ENCODE peak calls at places on chromosome 10, in six cellular contexts. One of them, this sample, is unnamed.

GRCh38 chr10:89053555-89053954 is 63.0 kb downstream of the FAS start:
- DNase-seq in dorsolateral prefrontal cortex: no peak
- DNase-seq in GM10248: no peak
- DNase-seq in SK-N-SH: no peak
- DNase-seq in B cell: no peak
- DNase-seq in astrocyte of the spinal cord: no peak
- DNase-seq in this sample: no peak

GRCh38 chr10:121831777-121832176 is 96.1 kb downstream of the ATE1 start:
- DNase-seq in GM10248: no peak
- DNase-seq in B cell: no peak
- DNase-seq in SK-N-SH: no peak
- DNase-seq in astrocyte of the spinal cord: no peak
- DNase-seq in dorsolateral prefrontal cortex: no peak
- DNase-seq in this sample: no peak

GRCh38 chr10:11270135-11270857 is 252.6 kb downstream of the CELF2 start:
- DNase-seq in dorsolateral prefrontal cortex: peak
- DNase-seq in B cell: peak
- DNase-seq in astrocyte of the spinal cord: peak
- DNase-seq in SK-N-SH: peak
- DNase-seq in GM10248: peak
- DNase-seq in this sample: peak

GRCh38 chr10:72913287-72913686 is 19.7 kb downstream of the OIT3 start:
- DNase-seq in SK-N-SH: no peak
- DNase-seq in B cell: no peak
- DNase-seq in dorsolateral prefrontal cortex: no peak
- DNase-seq in GM10248: no peak
- DNase-seq in astrocyte of the spinal cord: no peak
- DNase-seq in this sample: no peak

GRCh38 chr10:6044651-6045599 is 17.2 kb downstream of the IL2RA start:
- DNase-seq in dorsolateral prefrontal cortex: no peak
- DNase-seq in astrocyte of the spinal cord: no peak
- DNase-seq in SK-N-SH: no peak
- DNase-seq in GM10248: peak
- DNase-seq in B cell: peak
- DNase-seq in this sample: no peak

GRCh38 chr10:95517536-95518454 is 43.4 kb downstream of the SORBS1 start:
- DNase-seq in B cell: no peak
- DNase-seq in dorsolateral prefrontal cortex: no peak
- DNase-seq in GM10248: no peak
- DNase-seq in SK-N-SH: no peak
- DNase-seq in astrocyte of the spinal cord: peak
- DNase-seq in this sample: no peak

GRCh38 chr10:35063837-35064454 is 26.2 kb downstream of the CUL2 start:
- DNase-seq in GM10248: no peak
- DNase-seq in B cell: no peak
- DNase-seq in SK-N-SH: no peak
- DNase-seq in astrocyte of the spinal cord: no peak
- DNase-seq in dorsolateral prefrontal cortex: no peak
- DNase-seq in this sample: no peak

GRCh38 chr10:87861034-87861433 is 2.3 kb downstream of the KLLN start:
- DNase-seq in B cell: peak
- DNase-seq in SK-N-SH: no peak
- DNase-seq in GM10248: no peak
- DNase-seq in dorsolateral prefrontal cortex: no peak
- DNase-seq in astrocyte of the spinal cord: no peak
- DNase-seq in this sample: no peak

GRCh38 chr10:75400163-75400768 is 1.3 kb downstream of the ZNF503 start:
- DNase-seq in GM10248: peak
- DNase-seq in B cell: peak
- DNase-seq in SK-N-SH: peak
- DNase-seq in dorsolateral prefrontal cortex: no peak
- DNase-seq in astrocyte of the spinal cord: no peak
- DNase-seq in this sample: no peak

GRCh38 chr10:96266118-96266770 is 5.1 kb downstream of the BLNK start:
- DNase-seq in SK-N-SH: no peak
- DNase-seq in dorsolateral prefrontal cortex: no peak
- DNase-seq in GM10248: no peak
- DNase-seq in B cell: no peak
- DNase-seq in astrocyte of the spinal cord: no peak
- DNase-seq in this sample: no peak

GRCh38 chr10:17026686-17027485 is 102.7 kb downstream of the CUBN start:
- DNase-seq in dorsolateral prefrontal cortex: no peak
- DNase-seq in SK-N-SH: no peak
- DNase-seq in astrocyte of the spinal cord: peak
- DNase-seq in B cell: no peak
- DNase-seq in GM10248: no peak
- DNase-seq in this sample: no peak

GRCh38 chr10:100740476-100741341 is 4.7 kb upstream of the PAX2 start:
- DNase-seq in SK-N-SH: no peak
- DNase-seq in B cell: no peak
- DNase-seq in dorsolateral prefrontal cortex: no peak
- DNase-seq in astrocyte of the spinal cord: no peak
- DNase-seq in GM10248: no peak
- DNase-seq in this sample: no peak

GRCh38 chr10:100043344-100043743 is 33.6 kb upstream of the DNMBP start:
- DNase-seq in SK-N-SH: no peak
- DNase-seq in astrocyte of the spinal cord: no peak
- DNase-seq in dorsolateral prefrontal cortex: no peak
- DNase-seq in GM10248: no peak
- DNase-seq in B cell: no peak
- DNase-seq in this sample: no peak

GRCh38 chr10:115163129-115163528 is 70.0 kb downstream of the ATRNL1 start:
- DNase-seq in GM10248: no peak
- DNase-seq in SK-N-SH: no peak
- DNase-seq in B cell: no peak
- DNase-seq in dorsolateral prefrontal cortex: no peak
- DNase-seq in astrocyte of the spinal cord: no peak
- DNase-seq in this sample: no peak

GRCh38 chr10:248307-248706 is 113.1 kb downstream of the ZMYND11 start:
- DNase-seq in B cell: no peak
- DNase-seq in astrocyte of the spinal cord: peak
- DNase-seq in GM10248: no peak
- DNase-seq in SK-N-SH: no peak
- DNase-seq in dorsolateral prefrontal cortex: no peak
- DNase-seq in this sample: no peak

GRCh38 chr10:15244635-15245197 is 76.2 kb upstream of the NMT2 start:
- DNase-seq in GM10248: no peak
- DNase-seq in astrocyte of the spinal cord: no peak
- DNase-seq in SK-N-SH: no peak
- DNase-seq in dorsolateral prefrontal cortex: no peak
- DNase-seq in B cell: no peak
- DNase-seq in this sample: no peak

GRCh38 chr10:3886191-3886590 is 101.2 kb upstream of the KLF6 start:
- DNase-seq in dorsolateral prefrontal cortex: no peak
- DNase-seq in GM10248: no peak
- DNase-seq in astrocyte of the spinal cord: peak
- DNase-seq in B cell: no peak
- DNase-seq in SK-N-SH: peak
- DNase-seq in this sample: peak

GRCh38 chr10:86681047-86681446 is 12.7 kb downstream of the LDB3 start:
- DNase-seq in dorsolateral prefrontal cortex: no peak
- DNase-seq in SK-N-SH: peak
- DNase-seq in B cell: no peak
- DNase-seq in astrocyte of the spinal cord: no peak
- DNase-seq in GM10248: no peak
- DNase-seq in this sample: no peak

GRCh38 chr10:56698506-56698905 is 337.4 kb upstream of the ZWINT start:
- DNase-seq in B cell: no peak
- DNase-seq in SK-N-SH: no peak
- DNase-seq in astrocyte of the spinal cord: no peak
- DNase-seq in dorsolateral prefrontal cortex: no peak
- DNase-seq in GM10248: no peak
- DNase-seq in this sample: no peak

GRCh38 chr10:488933-489215 is 200.6 kb downstream of the DIP2C start:
- DNase-seq in dorsolateral prefrontal cortex: no peak
- DNase-seq in GM10248: no peak
- DNase-seq in astrocyte of the spinal cord: no peak
- DNase-seq in B cell: no peak
- DNase-seq in SK-N-SH: no peak
- DNase-seq in this sample: no peak

GRCh38 chr10:97644961-97645360 is 4.5 kb downstream of the PI4K2A start:
- DNase-seq in GM10248: no peak
- DNase-seq in dorsolateral prefrontal cortex: no peak
- DNase-seq in SK-N-SH: no peak
- DNase-seq in astrocyte of the spinal cord: no peak
- DNase-seq in B cell: no peak
- DNase-seq in this sample: no peak

GRCh38 chr10:5603091-5603847 is 63.1 kb downstream of the ASB13 start:
- DNase-seq in GM10248: no peak
- DNase-seq in astrocyte of the spinal cord: no peak
- DNase-seq in B cell: no peak
- DNase-seq in SK-N-SH: no peak
- DNase-seq in dorsolateral prefrontal cortex: no peak
- DNase-seq in this sample: no peak

GRCh38 chr10:32367793-32368453 is 21.0 kb upstream of the EPC1 start:
- DNase-seq in SK-N-SH: peak
- DNase-seq in GM10248: peak
- DNase-seq in astrocyte of the spinal cord: peak
- DNase-seq in dorsolateral prefrontal cortex: peak
- DNase-seq in B cell: peak
- DNase-seq in this sample: peak

GRCh38 chr10:77801474-77802238 is 124.9 kb downstream of the DLG5 start:
- DNase-seq in astrocyte of the spinal cord: peak
- DNase-seq in GM10248: no peak
- DNase-seq in SK-N-SH: no peak
- DNase-seq in dorsolateral prefrontal cortex: no peak
- DNase-seq in B cell: no peak
- DNase-seq in this sample: no peak

GRCh38 chr10:94358480-94358879 is 4.3 kb downstream of the NOC3L start:
- DNase-seq in astrocyte of the spinal cord: peak
- DNase-seq in B cell: no peak
- DNase-seq in dorsolateral prefrontal cortex: no peak
- DNase-seq in GM10248: no peak
- DNase-seq in SK-N-SH: no peak
- DNase-seq in this sample: no peak

GRCh38 chr10:74055383-74056065 is 57.6 kb downstream of the VCL start:
- DNase-seq in GM10248: no peak
- DNase-seq in B cell: no peak
- DNase-seq in astrocyte of the spinal cord: no peak
- DNase-seq in dorsolateral prefrontal cortex: no peak
- DNase-seq in SK-N-SH: no peak
- DNase-seq in this sample: no peak

GRCh38 chr10:117609095-117609821 is 66.7 kb downstream of the EMX2 start:
- DNase-seq in SK-N-SH: no peak
- DNase-seq in GM10248: no peak
- DNase-seq in B cell: no peak
- DNase-seq in dorsolateral prefrontal cortex: no peak
- DNase-seq in astrocyte of the spinal cord: peak
- DNase-seq in this sample: no peak

GRCh38 chr10:103711351-103711994 is 143.9 kb downstream of the SH3PXD2A start:
- DNase-seq in GM10248: no peak
- DNase-seq in B cell: no peak
- DNase-seq in dorsolateral prefrontal cortex: no peak
- DNase-seq in astrocyte of the spinal cord: no peak
- DNase-seq in SK-N-SH: no peak
- DNase-seq in this sample: no peak
- TF ChIP-seq CTCF in GM10248: no peak
- TF ChIP-seq CTCF in B cell: no peak
- TF ChIP-seq CTCF in dorsolateral prefrontal cortex: no peak
- TF ChIP-seq CTCF in astrocyte of the spinal cord: no peak
- TF ChIP-seq CTCF in SK-N-SH: peak
- TF ChIP-seq CTCF in this sample: peak

GRCh38 chr10:92965314-92965713 is 95.3 kb upstream of the CYP26C1 start:
- DNase-seq in B cell: peak
- DNase-seq in dorsolateral prefrontal cortex: no peak
- DNase-seq in SK-N-SH: peak
- DNase-seq in astrocyte of the spinal cord: peak
- DNase-seq in GM10248: peak
- DNase-seq in this sample: no peak
- TF ChIP-seq CTCF in B cell: peak
- TF ChIP-seq CTCF in dorsolateral prefrontal cortex: peak
- TF ChIP-seq CTCF in SK-N-SH: peak
- TF ChIP-seq CTCF in astrocyte of the spinal cord: peak
- TF ChIP-seq CTCF in GM10248: peak
- TF ChIP-seq CTCF in this sample: peak

GRCh38 chr10:132309879-132310591 is 2.3 kb upstream of the STK32C start:
- DNase-seq in B cell: no peak
- DNase-seq in GM10248: peak
- DNase-seq in dorsolateral prefrontal cortex: peak
- DNase-seq in astrocyte of the spinal cord: no peak
- DNase-seq in SK-N-SH: no peak
- DNase-seq in this sample: no peak

GRCh38 chr10:132309466-132309865 is 1.7 kb upstream of the STK32C start:
- DNase-seq in astrocyte of the spinal cord: no peak
- DNase-seq in B cell: no peak
- DNase-seq in SK-N-SH: no peak
- DNase-seq in GM10248: no peak
- DNase-seq in dorsolateral prefrontal cortex: no peak
- DNase-seq in this sample: no peak

GRCh38 chr10:132310701-132311337 is 3.1 kb upstream of the STK32C start:
- DNase-seq in B cell: no peak
- DNase-seq in astrocyte of the spinal cord: no peak
- DNase-seq in dorsolateral prefrontal cortex: peak
- DNase-seq in SK-N-SH: no peak
- DNase-seq in GM10248: no peak
- DNase-seq in this sample: no peak

GRCh38 chr10:132313305-132313704 is 5.6 kb upstream of the STK32C start:
- DNase-seq in dorsolateral prefrontal cortex: no peak
- DNase-seq in GM10248: no peak
- DNase-seq in astrocyte of the spinal cord: no peak
- DNase-seq in B cell: no peak
- DNase-seq in SK-N-SH: no peak
- DNase-seq in this sample: no peak

GRCh38 chr10:132311338-132311939 is 3.7 kb upstream of the STK32C start:
- DNase-seq in GM10248: no peak
- DNase-seq in dorsolateral prefrontal cortex: peak
- DNase-seq in astrocyte of the spinal cord: no peak
- DNase-seq in B cell: no peak
- DNase-seq in SK-N-SH: no peak
- DNase-seq in this sample: no peak
- TF ChIP-seq CTCF in GM10248: no peak
- TF ChIP-seq CTCF in dorsolateral prefrontal cortex: no peak
- TF ChIP-seq CTCF in astrocyte of the spinal cord: no peak
- TF ChIP-seq CTCF in B cell: no peak
- TF ChIP-seq CTCF in SK-N-SH: no peak
- TF ChIP-seq CTCF in this sample: no peak

DNA sequence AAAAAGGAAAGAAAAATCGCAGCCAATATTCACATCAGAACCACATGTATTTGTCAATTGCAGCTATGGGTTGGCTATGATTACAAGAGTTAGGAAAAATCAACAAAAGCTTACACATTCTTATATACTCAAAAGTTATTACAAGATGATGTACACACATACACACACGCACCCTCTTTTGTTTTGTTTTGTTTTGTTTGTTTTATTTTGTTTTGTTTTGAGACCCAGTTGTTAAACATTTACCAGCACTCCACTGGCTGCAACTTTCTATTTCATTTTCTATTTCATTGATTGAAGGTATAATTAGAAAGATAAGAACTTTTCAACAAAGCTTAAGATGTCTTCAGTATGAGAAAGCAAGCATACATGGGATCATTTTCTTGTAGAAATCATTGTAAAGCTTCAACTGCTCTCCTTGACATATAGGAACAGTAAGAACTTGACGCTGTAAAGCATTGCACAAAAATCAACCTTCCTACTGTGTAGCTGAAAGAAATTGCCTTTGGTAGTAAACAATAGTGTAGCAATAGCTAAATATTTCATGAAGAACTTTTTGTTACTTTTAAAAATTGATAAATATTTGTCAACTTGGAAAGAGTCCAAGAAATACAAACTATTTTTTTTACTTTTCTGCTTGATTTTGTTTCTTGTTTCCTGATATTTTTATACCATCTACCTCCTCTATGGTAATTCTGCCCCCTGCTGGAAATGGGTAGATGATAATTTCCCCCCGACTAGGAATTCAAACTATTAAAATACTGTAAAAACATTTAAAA is 205.9 kb downstream of the MBL2 start:
- DNase-seq in dorsolateral prefrontal cortex: no peak
- DNase-seq in astrocyte of the spinal cord: peak
- DNase-seq in SK-N-SH: peak
- DNase-seq in B cell: no peak
- DNase-seq in GM10248: no peak
- DNase-seq in this sample: no peak
- TF ChIP-seq CTCF in dorsolateral prefrontal cortex: peak
- TF ChIP-seq CTCF in astrocyte of the spinal cord: peak
- TF ChIP-seq CTCF in SK-N-SH: peak
- TF ChIP-seq CTCF in B cell: no peak
- TF ChIP-seq CTCF in GM10248: no peak
- TF ChIP-seq CTCF in this sample: peak